ENCODE peak calls at places on chromosomes 4 and X, in four cellular contexts. S is HL-60, P is GM12865, F is astrocyte of the spinal cord. D is an unnamed sample.

GRCh38 chrX:43005561-43005960 is 227.6 kb upstream of the PPP1R2C start:
- DNase-seq in S (no peak), P (no peak), F (no peak), D (no peak)

GRCh38 chr4:21769404-21770147 is 179.0 kb downstream of the KCNIP4 start:
- DNase-seq in S (no peak), P (no peak), F (peak), D (peak)

GRCh38 chr4:132108784-132109183 is 1040.3 kb upstream of the PCDH10 start:
- DNase-seq in S (no peak), P (no peak), F (peak), D (peak)

GRCh38 chrX:134737061-134737460 is 78.8 kb upstream of the PLAC1 start:
- DNase-seq in S (no peak), P (no peak), F (no peak), D (peak)

GRCh38 chr4:83548151-83548905 is 12.4 kb downstream of the GPAT3 start:
- DNase-seq in S (peak), P (peak), F (peak), D (peak)

GRCh38 chr4:74768857-74769525 is 25.3 kb downstream of the BTC start:
- DNase-seq in S (no peak), P (peak), F (peak), D (peak)

GRCh38 chrX:10649286-10649685 is 28.9 kb upstream of the MID1 start:
- DNase-seq in S (no peak), P (no peak), F (no peak), D (peak)

GRCh38 chr4:39305902-39306677 is 60.1 kb downstream of the RFC1 start:
- DNase-seq in S (no peak), P (no peak), F (no peak), D (peak)

GRCh38 chrX:36019164-36019563 is 99.6 kb downstream of the CFAP47 start:
- DNase-seq in S (no peak), P (no peak), F (no peak), D (no peak)

GRCh38 chr4:30716158-30716557 is 4.0 kb upstream of the PCDH7 start:
- DNase-seq in S (no peak), P (no peak), F (peak), D (no peak)

GRCh38 chr4:83108101-83108861 is 6.2 kb downstream of the PLAC8 start:
- DNase-seq in S (no peak), P (peak), F (no peak), D (no peak)

GRCh38 chrX:137034508-137034872 is 695 bp upstream of the GPR101 start:
- DNase-seq in S (no peak), P (no peak), F (no peak), D (no peak)

GRCh38 chr4:83074086-83074704 is 39.2 kb downstream of the COPS4 start:
- DNase-seq in S (peak), P (peak), F (peak), D (peak)

GRCh38 chr4:100657187-100657586 is 139.4 kb upstream of the EMCN start:
- DNase-seq in S (no peak), P (no peak), F (peak), D (peak)

GRCh38 chrX:152637649-152638442 is at the start of gene GABRQ:
- DNase-seq in S (no peak), P (peak), F (peak), D (peak)

GRCh38 chrX:109600114-109600710 is 24.8 kb downstream of the KCNE5 start:
- DNase-seq in S (peak), P (no peak), F (peak), D (peak)

GRCh38 chr4:106329027-106329618 is 12.8 kb downstream of the AIMP1 start:
- DNase-seq in S (peak), P (peak), F (peak), D (peak)
- TF ChIP-seq CTCF in S (peak), P (peak), F (peak), D (peak)

GRCh38 chr4:186651624-186652023 is 72.0 kb downstream of the FAT1 start:
- DNase-seq in S (no peak), P (no peak), F (peak), D (no peak)
- H3K4me3 ChIP-seq in S (no peak), P (no peak), F (peak), D (no peak)

DNA sequence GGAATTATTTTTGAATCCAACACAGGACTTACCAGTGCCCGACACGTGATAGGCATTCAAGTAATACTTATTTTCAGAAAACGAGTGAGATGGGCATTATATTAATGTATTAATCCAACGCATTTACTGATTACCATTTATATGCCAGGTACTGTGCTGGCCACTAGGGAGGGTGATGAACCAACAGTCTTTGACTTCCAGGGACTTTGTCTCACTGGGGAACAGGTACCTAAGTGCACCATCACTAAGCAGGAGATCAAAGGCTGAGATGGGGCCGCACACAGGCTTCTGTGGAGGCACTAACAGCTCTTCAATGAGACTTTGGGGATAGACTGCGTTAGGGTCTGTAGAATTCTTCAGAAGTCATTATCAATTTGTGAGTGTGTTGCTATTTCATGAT is 5.7 kb upstream of the TADA2B start:
- DNase-seq in S (no peak), P (peak), F (no peak), D (peak)
- TF ChIP-seq CTCF in S (no peak), P (no peak), F (no peak), D (no peak)

DNA sequence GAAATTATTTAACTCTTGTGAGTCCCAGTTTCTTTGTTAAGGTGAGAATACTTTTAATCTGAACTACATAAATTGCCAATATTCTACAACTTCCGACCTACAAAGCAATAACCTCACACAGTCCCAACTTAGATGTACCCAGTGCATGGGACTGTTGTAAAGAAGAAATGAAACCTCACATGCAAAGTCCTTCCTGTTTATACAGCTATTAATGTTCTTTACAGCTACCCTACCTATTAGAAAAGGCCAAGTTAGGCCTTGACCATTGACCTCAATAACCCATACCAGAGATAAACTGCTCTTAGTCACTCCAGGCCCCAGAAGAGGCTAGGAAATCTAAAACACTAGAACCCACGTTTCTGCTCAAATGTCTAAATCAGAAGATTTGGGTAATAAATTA is 920.1 kb upstream of the TENM3 start:
- DNase-seq in S (no peak), P (peak), F (no peak), D (no peak)
- H3K4me3 ChIP-seq in S (no peak), P (no peak), F (no peak), D (no peak)

GRCh38 chrX:154486396-154487207 is at the start of gene UBL4A:
- DNase-seq in S (peak), P (peak), F (peak), D (no peak)
- TF ChIP-seq CTCF in S (no peak), P (no peak), F (no peak), D (no peak)

GRCh38 chr4:173521474-173522159 is 8.4 kb downstream of the HAND2 start:
- DNase-seq in S (no peak), P (no peak), F (no peak), D (no peak)
- H3K4me3 ChIP-seq in S (no peak), P (no peak), F (peak), D (peak)

GRCh38 chr4:180618396-180618795 is 1624.8 kb upstream of the TENM3 start:
- DNase-seq in S (no peak), P (peak), F (peak), D (no peak)

GRCh38 chr4:180610317-180610716 is 1632.9 kb upstream of the TENM3 start:
- DNase-seq in S (no peak), P (peak), F (peak), D (no peak)

GRCh38 chr4:180617203-180617602 is 1626.0 kb upstream of the TENM3 start:
- DNase-seq in S (no peak), P (no peak), F (peak), D (no peak)

DNA sequence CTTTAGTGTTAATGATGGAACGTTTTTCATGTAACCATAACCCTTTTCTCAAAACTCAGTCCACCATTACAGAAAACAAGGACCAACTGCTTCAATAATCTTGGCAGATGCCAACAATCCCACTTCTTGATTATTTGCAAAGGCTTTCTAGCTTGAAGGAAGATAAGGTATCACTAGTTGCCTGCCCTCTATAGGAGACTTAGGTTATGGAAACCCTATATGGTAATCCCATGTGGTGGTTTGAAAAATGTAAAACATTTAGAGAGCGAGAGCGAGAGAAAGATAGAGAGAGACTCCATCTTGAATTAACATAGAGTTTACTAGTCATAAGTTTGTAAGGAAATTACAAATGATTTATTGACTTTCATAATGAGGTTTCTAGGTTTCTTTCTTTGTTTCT is 1627.5 kb upstream of the TENM3 start:
- DNase-seq in S (no peak), P (no peak), F (no peak), D (no peak)
- TF ChIP-seq CTCF in S (no peak), P (no peak), F (no peak), D (no peak)

GRCh38 chrX:71541546-71542022 is 8.7 kb downstream of the OGT start:
- DNase-seq in S (no peak), P (no peak), F (peak), D (peak)

GRCh38 chrX:71542411-71542810 is 9.5 kb downstream of the OGT start:
- DNase-seq in S (no peak), P (no peak), F (peak), D (peak)

GRCh38 chrX:71542825-71543224 is 9.9 kb downstream of the OGT start:
- DNase-seq in S (no peak), P (no peak), F (no peak), D (no peak)

GRCh38 chrX:71543316-71543715 is 10.4 kb downstream of the OGT start:
- DNase-seq in S (no peak), P (no peak), F (peak), D (peak)

GRCh38 chrX:71540801-71541545 is 8.1 kb downstream of the OGT start:
- DNase-seq in S (peak), P (peak), F (no peak), D (no peak)
- H3K4me3 ChIP-seq in S (no peak), P (no peak), F (no peak), D (no peak)

GRCh38 chr4:161564230-161564834 is 599.5 kb downstream of the FSTL5 start:
- DNase-seq in S (no peak), P (no peak), F (peak), D (peak)
- TF ChIP-seq CTCF in S (no peak), P (no peak), F (peak), D (no peak)

DNA sequence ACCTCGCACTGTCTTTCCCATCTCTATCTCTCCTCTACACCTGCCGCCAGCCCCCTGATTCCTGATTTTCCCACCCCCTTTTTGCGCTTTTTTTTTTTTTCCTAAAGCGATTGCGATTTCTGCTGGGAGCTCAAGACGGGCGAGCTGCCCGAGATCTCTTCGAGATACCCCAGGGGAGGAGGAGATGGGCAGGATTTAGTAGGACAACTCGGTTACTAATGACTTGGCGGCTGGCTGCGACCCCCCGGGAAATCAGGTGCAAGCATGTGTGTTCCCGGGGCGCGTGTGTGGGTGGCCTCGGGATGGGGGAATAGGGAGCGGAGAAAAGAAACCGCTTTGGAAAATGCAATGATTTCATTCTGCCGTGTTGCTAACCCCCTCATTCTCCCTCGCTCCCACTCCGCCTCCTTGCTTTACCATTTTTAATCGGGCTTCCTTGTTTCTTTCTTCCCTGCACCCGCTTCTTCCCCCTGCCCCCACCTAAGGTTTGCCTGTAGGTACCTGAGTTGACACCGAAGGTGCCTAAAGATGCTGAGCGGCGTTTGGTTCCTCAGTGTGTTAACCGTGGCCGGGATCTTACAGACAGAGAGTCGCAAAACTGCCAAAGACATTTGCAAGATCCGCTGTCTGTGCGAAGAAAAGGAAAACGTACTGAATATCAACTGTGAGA is 4.4 kb downstream of the SLITRK2 start:
- DNase-seq in S (no peak), P (no peak), F (no peak), D (no peak)
- H3K4me3 ChIP-seq in S (no peak), P (no peak), F (peak), D (no peak)